ENCODE peak calls at places on chromosomes 1 and 21, in five cellular contexts. Z, S, Y, L and P are unnamed samples.

GRCh38 chr1:16168622-16169021 is 12.8 kb upstream of the EPHA2 start:
- DNase-seq in Z (no peak), S (no peak), Y (no peak), L (no peak), P (no peak)

GRCh38 chr1:17265162-17265561 is 16.3 kb downstream of the PADI3 start:
- DNase-seq in Z (no peak), S (no peak), Y (no peak), L (no peak), P (no peak)

GRCh38 chr1:224524679-224525078 is 90.1 kb upstream of the WDR26 start:
- DNase-seq in Z (no peak), S (no peak), Y (no peak), L (no peak), P (no peak)

GRCh38 chr1:234825498-234826176 is 215.7 kb upstream of the IRF2BP2 start:
- DNase-seq in Z (no peak), S (no peak), Y (no peak), L (no peak), P (no peak)

GRCh38 chr1:114154146-114154962 is 685 bp upstream of the SYT6 start:
- DNase-seq in Z (peak), S (peak), Y (peak), L (peak), P (no peak)

GRCh38 chr1:203252678-203253077 is 23.2 kb upstream of the CHIT1 start:
- DNase-seq in Z (no peak), S (no peak), Y (no peak), L (no peak), P (no peak)

GRCh38 chr1:201559679-201560162 is 20.8 kb downstream of the NAV1 start:
- DNase-seq in Z (peak), S (peak), Y (peak), L (peak), P (no peak)

GRCh38 chr1:238384381-238384780 is 493.7 kb upstream of the ZP4 start:
- DNase-seq in Z (no peak), S (no peak), Y (no peak), L (no peak), P (no peak)

GRCh38 chr1:229645296-229646050 is 19.4 kb downstream of the URB2 start:
- DNase-seq in Z (no peak), S (no peak), Y (no peak), L (no peak), P (no peak)

GRCh38 chr1:204190212-204191211 is 5.8 kb downstream of the KISS1 start:
- DNase-seq in Z (no peak), S (peak), Y (no peak), L (peak), P (no peak)

GRCh38 chr1:50705699-50706098 is 254.4 kb downstream of the FAF1 start:
- DNase-seq in Z (no peak), S (no peak), Y (no peak), L (no peak), P (no peak)

GRCh38 chr1:160284220-160284781 is 632 bp downstream of the PEX19 start:
- DNase-seq in Z (peak), S (peak), Y (no peak), L (peak), P (peak)

GRCh38 chr1:67880056-67880601 is 46.9 kb upstream of the GNG12 start:
- DNase-seq in Z (no peak), S (peak), Y (peak), L (peak), P (no peak)

GRCh38 chr1:155598842-155599331 is 11.1 kb upstream of the MSTO1 start:
- DNase-seq in Z (no peak), S (peak), Y (no peak), L (peak), P (no peak)

GRCh38 chr21:39159342-39160063 is 23.7 kb downstream of the PSMG1 start:
- DNase-seq in Z (no peak), S (peak), Y (no peak), L (no peak), P (no peak)

GRCh38 chr1:2468041-2468472 is 8.0 kb upstream of the PLCH2 start:
- DNase-seq in Z (no peak), S (peak), Y (no peak), L (peak), P (no peak)

GRCh38 chr1:208336136-208336535 is 92.0 kb upstream of the PLXNA2 start:
- DNase-seq in Z (no peak), S (no peak), Y (no peak), L (no peak), P (no peak)

GRCh38 chr1:197738927-197739326 is 36.4 kb downstream of the DENND1B start:
- DNase-seq in Z (no peak), S (no peak), Y (no peak), L (no peak), P (no peak)

GRCh38 chr1:85611856-85612255 is 31.3 kb downstream of the CCN1 start:
- DNase-seq in Z (peak), S (peak), Y (peak), L (peak), P (peak)

GRCh38 chr1:200306954-200307754 is 102.7 kb downstream of the ZNF281 start:
- DNase-seq in Z (no peak), S (peak), Y (peak), L (peak), P (no peak)

GRCh38 chr21:35635261-35635660 is 425.1 kb downstream of the SETD4 start:
- DNase-seq in Z (no peak), S (peak), Y (no peak), L (no peak), P (no peak)

GRCh38 chr1:85406887-85407593 is 57.9 kb downstream of the DDAH1 start:
- DNase-seq in Z (no peak), S (peak), Y (peak), L (peak), P (peak)

GRCh38 chr21:45938453-45938755 is 43.2 kb upstream of the COL6A1 start:
- DNase-seq in Z (no peak), S (no peak), Y (no peak), L (no peak), P (no peak)

GRCh38 chr21:42360317-42360716 is 6.0 kb downstream of the TFF1 start:
- DNase-seq in Z (no peak), S (no peak), Y (no peak), L (no peak), P (no peak)
- TF ChIP-seq CTCF in Z (no peak), S (no peak), Y (no peak), L (no peak), P (no peak)

DNA sequence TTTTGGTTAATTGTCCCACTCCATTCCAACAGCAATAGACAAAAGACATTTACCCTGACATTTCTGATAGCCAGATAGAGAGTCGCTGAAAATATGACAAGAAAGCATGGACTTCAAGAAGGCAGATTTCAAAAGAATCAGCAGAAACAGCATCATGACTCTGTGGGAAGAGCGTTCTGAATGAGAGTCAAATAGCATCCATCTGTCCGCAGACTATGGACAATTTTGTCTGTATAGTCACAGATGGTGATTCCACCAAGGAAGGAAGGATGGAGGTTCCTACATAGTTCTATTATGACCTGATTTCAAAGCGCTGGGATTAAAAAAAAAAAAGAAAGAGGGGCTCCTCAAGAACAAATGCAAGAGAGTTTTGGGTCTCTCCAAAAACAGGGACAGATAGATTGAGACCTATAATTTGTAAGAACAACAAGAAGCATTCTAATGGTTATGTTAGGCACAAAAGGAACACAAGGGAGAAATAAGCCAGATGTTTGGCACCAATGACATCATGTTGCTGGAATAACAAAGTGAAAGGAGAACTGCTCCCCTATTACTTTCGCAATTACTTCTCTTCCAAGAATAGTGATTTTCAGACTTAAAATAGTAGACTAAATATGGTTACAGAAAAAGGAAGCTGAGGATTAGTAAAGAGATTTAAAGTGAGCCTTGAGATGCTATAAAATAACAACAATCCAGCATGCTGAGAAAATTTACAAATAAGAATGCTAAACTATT is 28.5 kb downstream of the NIBAN1 start:
- DNase-seq in Z (no peak), S (peak), Y (no peak), L (no peak), P (no peak)
- H3K4me3 ChIP-seq in Z (no peak), S (no peak), Y (no peak), L (no peak), P (no peak)

GRCh38 chr1:11751087-11751486 is 10.9 kb upstream of the C1orf167 start:
- DNase-seq in Z (no peak), S (no peak), Y (no peak), L (no peak), P (no peak)

GRCh38 chr1:11749996-11750395 is 12.0 kb upstream of the C1orf167 start:
- DNase-seq in Z (no peak), S (no peak), Y (no peak), L (no peak), P (no peak)

GRCh38 chr1:11748294-11749202 is 12.6 kb downstream of the AGTRAP start:
- DNase-seq in Z (no peak), S (no peak), Y (no peak), L (no peak), P (no peak)

GRCh38 chr1:11746795-11747487 is 11.0 kb downstream of the AGTRAP start:
- DNase-seq in Z (no peak), S (no peak), Y (peak), L (peak), P (no peak)

GRCh38 chr1:11749203-11749689 is 12.7 kb upstream of the C1orf167 start:
- DNase-seq in Z (peak), S (peak), Y (no peak), L (peak), P (no peak)
- TF ChIP-seq CTCF in Z (peak), S (peak), Y (peak), L (peak), P (peak)

GRCh38 chr1:150572918-150573647 is 6.3 kb downstream of the MCL1 start:
- DNase-seq in Z (no peak), S (peak), Y (no peak), L (no peak), P (no peak)
- H3K4me3 ChIP-seq in Z (peak), S (no peak), Y (peak), L (no peak), P (peak)

GRCh38 chr1:231091415-231091814 is 51.4 kb upstream of the FAM89A start:
- DNase-seq in Z (no peak), S (no peak), Y (no peak), L (no peak), P (no peak)

GRCh38 chr1:231093158-231093922 is 53.3 kb upstream of the FAM89A start:
- DNase-seq in Z (no peak), S (peak), Y (no peak), L (no peak), P (no peak)

GRCh38 chr1:231094421-231094820 is 54.4 kb upstream of the FAM89A start:
- DNase-seq in Z (no peak), S (no peak), Y (no peak), L (no peak), P (no peak)

GRCh38 chr1:231092380-231092779 is 52.3 kb upstream of the FAM89A start:
- DNase-seq in Z (no peak), S (no peak), Y (no peak), L (no peak), P (no peak)

DNA sequence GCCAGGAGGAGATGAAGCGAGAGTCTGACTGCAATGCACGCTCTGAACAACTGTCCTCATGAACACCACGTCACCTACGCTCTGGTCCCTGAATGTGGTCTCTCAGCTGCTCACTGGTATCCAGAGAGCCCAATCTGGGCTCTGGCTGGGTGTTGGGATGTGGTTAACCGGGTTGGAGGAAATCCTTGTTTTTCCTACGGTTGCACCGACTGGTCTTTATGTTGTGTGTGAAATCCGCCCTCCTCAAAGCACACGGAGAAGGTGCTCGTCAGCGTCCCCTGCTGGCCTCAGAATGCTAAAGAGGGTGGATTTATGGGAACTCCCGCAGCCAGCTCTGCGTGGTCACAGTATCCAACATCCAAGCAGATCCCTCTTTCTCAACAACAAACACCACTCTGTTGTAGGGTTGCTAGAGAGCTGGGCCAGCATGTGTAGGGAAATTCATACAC is 51.8 kb upstream of the FAM89A start:
- DNase-seq in Z (peak), S (peak), Y (peak), L (peak), P (no peak)
- TF ChIP-seq CTCF in Z (peak), S (peak), Y (peak), L (peak), P (peak)

DNA sequence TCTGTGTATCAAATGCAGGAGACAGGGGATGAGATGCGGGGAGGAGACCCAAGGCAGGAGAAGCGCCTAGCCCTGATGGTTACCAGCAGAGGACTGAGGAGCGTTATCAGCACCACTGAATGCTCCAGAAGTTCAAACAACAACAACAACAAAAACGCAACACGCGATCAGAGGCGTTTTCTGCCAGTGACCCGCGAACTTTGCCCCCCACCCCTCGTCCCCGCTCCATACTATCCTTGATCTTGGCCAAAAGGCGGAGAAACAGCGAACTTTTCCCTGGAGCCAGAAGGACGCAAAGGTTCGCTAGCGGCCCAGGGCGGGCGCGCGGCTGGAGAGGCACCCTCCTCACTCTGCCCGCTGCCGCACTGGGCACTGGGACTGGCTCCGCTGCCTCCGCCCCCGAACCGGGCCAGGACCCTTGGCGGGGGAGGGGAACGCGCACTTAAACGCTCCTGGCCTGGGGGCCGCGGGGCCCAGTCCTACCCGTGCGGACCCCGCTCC is 699 bp downstream of the ECHDC2 start:
- DNase-seq in Z (peak), S (peak), Y (peak), L (peak), P (no peak)
- H3K4me3 ChIP-seq in Z (peak), S (peak), Y (peak), L (peak), P (peak)